ENCODE peak calls at places on chromosomes 7 and 10, in four cellular contexts. U is upper lobe of left lung, J is left ventricle myocardium inferior, S is OCI-LY7. I is an unnamed sample. For H3K9me3, the result is how much of the 10 kb centered on the place peaks cover.

GRCh38 chr7:117828831-117829230 is 44.4 kb downstream of the CTTNBP2 start:
- DNase-seq in U (no peak), J (no peak), S (no peak), I (no peak)

GRCh38 chr7:104149822-104150221 is 58.0 kb downstream of the ORC5 start:
- DNase-seq in U (no peak), J (no peak), S (no peak), I (no peak)

GRCh38 chr10:95312264-95312663 is 21.5 kb upstream of the PDLIM1 start:
- DNase-seq in U (no peak), J (no peak), S (no peak), I (no peak)

GRCh38 chr7:6579446-6579845 is 2.2 kb downstream of the ZDHHC4 start:
- DNase-seq in U (no peak), J (no peak), S (peak), I (no peak)

GRCh38 chr10:120480848-120481247 is 23.8 kb downstream of the PLPP4 start:
- DNase-seq in U (no peak), J (no peak), S (no peak), I (no peak)

GRCh38 chr10:5490698-5491464 is 8.5 kb downstream of the CALML5 start:
- DNase-seq in U (no peak), J (no peak), S (peak), I (no peak)

GRCh38 chr7:41010418-41010817 is 692.5 kb downstream of the INHBA start:
- DNase-seq in U (no peak), J (no peak), S (no peak), I (no peak)

GRCh38 chr7:16301251-16301650 is 120.1 kb downstream of the CRPPA start:
- DNase-seq in U (no peak), J (no peak), S (no peak), I (no peak)

GRCh38 chr7:74371381-74372059 is 82.2 kb upstream of the GTF2IRD1 start:
- DNase-seq in U (no peak), J (no peak), S (peak), I (no peak)

GRCh38 chr10:86047588-86047987 is 319.0 kb downstream of the GRID1 start:
- DNase-seq in U (no peak), J (no peak), S (no peak), I (no peak)

GRCh38 chr7:64654796-64655548 is 11.0 kb upstream of the ZNF107 start:
- DNase-seq in U (no peak), J (no peak), S (no peak), I (no peak)

GRCh38 chr7:43141091-43141490 is 28.6 kb downstream of the HECW1 start:
- DNase-seq in U (no peak), J (no peak), S (no peak), I (no peak)

GRCh38 chr7:155885162-155886160 is 73.2 kb upstream of the SHH start:
- DNase-seq in U (no peak), J (peak), S (no peak), I (no peak)

GRCh38 chr10:72330059-72330426 is 24.7 kb downstream of the DNAJB12 start:
- DNase-seq in U (no peak), J (no peak), S (no peak), I (no peak)

GRCh38 chr10:60827791-60828488 is 49.7 kb downstream of the CDK1 start:
- DNase-seq in U (no peak), J (no peak), S (no peak), I (no peak)

GRCh38 chr10:15775513-15775912 is 55.8 kb upstream of the ITGA8 start:
- DNase-seq in U (no peak), J (no peak), S (no peak), I (no peak)

GRCh38 chr7:155947051-155947450 is 134.8 kb upstream of the SHH start:
- DNase-seq in U (no peak), J (no peak), S (no peak), I (no peak)

GRCh38 chr7:29332027-29332806 is 137.6 kb downstream of the CHN2 start:
- DNase-seq in U (no peak), J (no peak), S (no peak), I (no peak)

GRCh38 chr7:67773081-67773480 is 776.4 kb downstream of the TYW1 start:
- DNase-seq in U (no peak), J (no peak), S (no peak), I (no peak)

GRCh38 chr7:34946486-34946885 is 90.8 kb downstream of the DPY19L1 start:
- DNase-seq in U (no peak), J (no peak), S (no peak), I (no peak)

GRCh38 chr7:14855033-14855794 is 47.3 kb downstream of the DGKB start:
- DNase-seq in U (no peak), J (no peak), S (no peak), I (no peak)

GRCh38 chr7:14861456-14861855 is 41.1 kb downstream of the DGKB start:
- DNase-seq in U (no peak), J (no peak), S (no peak), I (no peak)

GRCh38 chr7:14858410-14858809 is 44.1 kb downstream of the DGKB start:
- DNase-seq in U (no peak), J (no peak), S (no peak), I (no peak)

GRCh38 chr7:14859267-14859666 is 43.3 kb downstream of the DGKB start:
- DNase-seq in U (no peak), J (no peak), S (no peak), I (no peak)

GRCh38 chr7:14858866-14859265 is 43.7 kb downstream of the DGKB start:
- DNase-seq in U (no peak), J (no peak), S (no peak), I (no peak)
- H3K27ac ChIP-seq in U (no peak), J (no peak), S (no peak), I (no peak)

GRCh38 chr10:52523696-52524095 is 209.6 kb downstream of the DKK1 start:
- DNase-seq in U (no peak), J (no peak), S (no peak), I (no peak)
- TF ChIP-seq CTCF in U (no peak), J (no peak), S (no peak), I (no peak)

GRCh38 chr10:27479016-27479415 is 25.1 kb upstream of the RAB18 start:
- DNase-seq in U (no peak), J (no peak), S (no peak), I (no peak)
- H3K9me3 ChIP-seq in U (under half), J (under half), S (under half), I (under half)

DNA sequence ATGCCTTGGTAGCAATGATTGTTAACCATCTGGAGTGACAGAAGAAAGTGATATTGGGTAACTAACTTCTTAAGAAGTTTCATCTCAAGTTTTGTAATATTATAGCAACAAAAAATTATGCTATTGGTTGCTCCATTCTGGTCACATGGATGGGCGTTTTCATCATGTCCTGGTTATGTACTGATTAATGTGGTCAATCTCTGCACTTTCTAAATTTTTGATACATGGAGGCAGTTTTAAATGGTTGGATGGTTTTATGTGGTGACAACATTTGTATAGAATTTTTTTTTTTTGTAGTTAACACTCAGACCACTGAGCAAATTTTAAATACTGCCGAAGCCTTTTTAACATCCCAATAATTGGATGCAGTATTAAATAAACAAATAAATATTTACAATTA is 55.2 kb upstream of the CCAR1 start:
- DNase-seq in U (no peak), J (no peak), S (no peak), I (no peak)
- H3K27ac ChIP-seq in U (no peak), J (no peak), S (no peak), I (no peak)

GRCh38 chr7:19713676-19714075 is 4.8 kb upstream of the POLR1F start:
- DNase-seq in U (no peak), J (no peak), S (peak), I (peak)
- TF ChIP-seq CTCF in U (peak), J (peak), S (peak), I (peak)

GRCh38 chr7:71518880-71519279 is 386.9 kb downstream of the GALNT17 start:
- DNase-seq in U (no peak), J (no peak), S (no peak), I (no peak)

GRCh38 chr7:71521506-71521905 is 389.6 kb downstream of the GALNT17 start:
- DNase-seq in U (no peak), J (no peak), S (no peak), I (no peak)

GRCh38 chr7:71517940-71518339 is 386.0 kb downstream of the GALNT17 start:
- DNase-seq in U (no peak), J (no peak), S (no peak), I (no peak)
- H3K9me3 ChIP-seq in U (under half), J (under half), S (under half), I (under half)

GRCh38 chr7:81175291-81175942 is 256.6 kb upstream of the SEMA3C start:
- DNase-seq in U (no peak), J (no peak), S (no peak), I (no peak)

GRCh38 chr7:81167934-81168333 is 249.1 kb upstream of the SEMA3C start:
- DNase-seq in U (no peak), J (no peak), S (no peak), I (no peak)

GRCh38 chr7:81170291-81170690 is 251.4 kb upstream of the SEMA3C start:
- DNase-seq in U (no peak), J (no peak), S (no peak), I (no peak)

DNA sequence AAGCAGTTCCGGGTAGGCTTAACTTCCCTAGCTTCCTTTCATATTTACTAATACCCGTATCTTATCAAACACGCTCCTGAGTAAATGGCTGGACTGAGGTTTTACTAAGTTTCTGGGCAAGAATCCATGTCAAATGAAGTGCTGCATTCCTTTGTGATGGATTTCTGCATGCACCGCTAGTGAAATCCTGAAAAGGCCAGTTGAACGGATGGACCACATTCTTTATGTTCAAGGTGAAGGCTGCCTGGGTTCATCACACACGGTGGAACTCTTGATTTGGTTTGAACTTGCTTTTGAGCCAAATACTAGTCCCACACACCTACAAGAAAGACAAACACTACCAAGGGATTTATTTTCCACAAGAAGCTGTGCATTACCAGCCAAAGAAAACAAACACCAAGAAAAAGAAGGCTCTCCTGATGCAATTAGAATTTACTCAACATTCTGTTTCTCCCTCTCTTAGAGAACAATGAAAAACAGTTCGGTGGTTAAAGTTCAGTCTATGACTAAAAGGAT is 255.0 kb upstream of the SEMA3C start:
- DNase-seq in U (no peak), J (no peak), S (no peak), I (no peak)
- H3K27ac ChIP-seq in U (no peak), J (no peak), S (no peak), I (no peak)

DNA sequence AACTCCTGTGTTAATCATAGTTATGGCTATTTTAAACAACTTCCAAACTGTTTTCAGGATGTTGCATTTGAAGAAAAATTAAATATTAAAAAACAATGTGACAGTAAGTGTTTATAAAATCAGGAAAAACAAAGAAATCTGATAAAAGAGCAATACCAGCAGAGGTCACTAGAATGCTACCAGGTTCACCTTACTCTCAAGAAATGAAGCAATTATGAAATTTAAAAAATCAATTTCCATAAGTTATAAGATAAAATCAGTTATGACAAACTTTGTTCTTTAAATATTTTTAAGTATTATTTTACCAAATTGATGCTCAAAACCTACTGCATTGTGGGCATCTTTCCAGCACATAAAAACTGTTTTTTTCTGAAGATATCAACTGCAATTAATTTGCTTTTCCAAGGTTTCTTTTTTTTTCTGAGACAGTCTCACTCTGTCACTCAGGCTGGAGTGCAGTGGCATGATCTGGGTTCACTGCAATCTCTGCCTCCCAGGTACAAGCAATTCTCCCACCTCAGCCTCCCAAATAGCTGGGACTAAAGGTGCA is 50.7 kb upstream of the RHEB start:
- DNase-seq in U (no peak), J (no peak), S (peak), I (no peak)
- TF ChIP-seq CTCF in U (peak), J (peak), S (peak), I (peak)